ENCODE peak calls at places on chromosomes 3 and 15, in five cellular contexts. One of them, this sample, is unnamed.

GRCh38 chr3:126351771-126352475 is 5.3 kb downstream of the KLF15 start:
- DNase-seq in A549: no peak
- DNase-seq in ovary: peak; percentile 17
- DNase-seq in Peyer's patch: peak; percentile 35
- DNase-seq in GM12878: no peak
- DNase-seq in this sample: no peak

GRCh38 chr15:59797756-59798604 is 108.9 kb upstream of the BNIP2 start:
- DNase-seq in A549: no peak
- DNase-seq in ovary: no peak
- DNase-seq in Peyer's patch: no peak
- DNase-seq in GM12878: peak; percentile 2
- DNase-seq in this sample: no peak

GRCh38 chr3:106522397-106522796 is 653.6 kb upstream of the CBLB start:
- DNase-seq in A549: no peak
- DNase-seq in ovary: no peak
- DNase-seq in Peyer's patch: no peak
- DNase-seq in GM12878: no peak
- DNase-seq in this sample: no peak

GRCh38 chr3:148175215-148175614 is 522.5 kb upstream of the AGTR1 start:
- DNase-seq in A549: no peak
- DNase-seq in ovary: no peak
- DNase-seq in Peyer's patch: no peak
- DNase-seq in GM12878: no peak
- DNase-seq in this sample: no peak

GRCh38 chr3:122984007-122984406 is 43.6 kb downstream of the SEMA5B start:
- DNase-seq in A549: no peak
- DNase-seq in ovary: no peak
- DNase-seq in Peyer's patch: no peak
- DNase-seq in GM12878: no peak
- DNase-seq in this sample: no peak

GRCh38 chr15:49235446-49236207 is 65.6 kb downstream of the GALK2 start:
- DNase-seq in A549: no peak
- DNase-seq in ovary: peak; percentile 65
- DNase-seq in Peyer's patch: no peak
- DNase-seq in GM12878: peak; percentile 56
- DNase-seq in this sample: peak; percentile 71

GRCh38 chr3:8540456-8540855 is 38.8 kb downstream of the LMCD1 start:
- DNase-seq in A549: no peak
- DNase-seq in ovary: no peak
- DNase-seq in Peyer's patch: no peak
- DNase-seq in GM12878: no peak
- DNase-seq in this sample: no peak

GRCh38 chr15:74889390-74889881 is 406 bp upstream of the MPI start:
- DNase-seq in A549: no peak
- DNase-seq in ovary: peak; percentile 55
- DNase-seq in Peyer's patch: peak; percentile 61
- DNase-seq in GM12878: no peak
- DNase-seq in this sample: no peak

GRCh38 chr15:59539799-59540198 is 71.8 kb upstream of the GCNT3 start:
- DNase-seq in A549: no peak
- DNase-seq in ovary: no peak
- DNase-seq in Peyer's patch: no peak
- DNase-seq in GM12878: no peak
- DNase-seq in this sample: peak; percentile 7

GRCh38 chr15:89383635-89384604 is 49.3 kb upstream of the POLG start:
- DNase-seq in A549: no peak
- DNase-seq in ovary: peak; percentile 51
- DNase-seq in Peyer's patch: no peak
- DNase-seq in GM12878: no peak
- DNase-seq in this sample: peak; percentile 33

GRCh38 chr3:54139630-54140029 is 17.3 kb downstream of the CACNA2D3 start:
- DNase-seq in A549: no peak
- DNase-seq in ovary: no peak
- DNase-seq in Peyer's patch: no peak
- DNase-seq in GM12878: no peak
- DNase-seq in this sample: no peak

GRCh38 chr3:126266291-126266840 is 86.0 kb upstream of the ALDH1L1 start:
- DNase-seq in A549: no peak
- DNase-seq in ovary: peak; percentile 79
- DNase-seq in Peyer's patch: no peak
- DNase-seq in GM12878: no peak
- DNase-seq in this sample: no peak

GRCh38 chr3:14486460-14486859 is 53.7 kb downstream of the GRIP2 start:
- DNase-seq in A549: no peak
- DNase-seq in ovary: no peak
- DNase-seq in Peyer's patch: peak; percentile 22
- DNase-seq in GM12878: no peak
- DNase-seq in this sample: no peak

GRCh38 chr15:74414603-74415338 is 19.0 kb downstream of the SEMA7A start:
- DNase-seq in A549: no peak
- DNase-seq in ovary: no peak
- DNase-seq in Peyer's patch: no peak
- DNase-seq in GM12878: no peak
- DNase-seq in this sample: no peak

GRCh38 chr15:101320501-101321052 is 25.5 kb upstream of the SNRPA1 start:
- DNase-seq in A549: no peak
- DNase-seq in ovary: no peak
- DNase-seq in Peyer's patch: no peak
- DNase-seq in GM12878: no peak
- DNase-seq in this sample: peak; percentile 51

GRCh38 chr3:97389883-97390282 is 374.7 kb upstream of the ARL6 start:
- DNase-seq in A549: no peak
- DNase-seq in ovary: no peak
- DNase-seq in Peyer's patch: no peak
- DNase-seq in GM12878: no peak
- DNase-seq in this sample: no peak

GRCh38 chr3:29152379-29152778 is 128.5 kb upstream of the RBMS3 start:
- DNase-seq in A549: no peak
- DNase-seq in ovary: no peak
- DNase-seq in Peyer's patch: no peak
- DNase-seq in GM12878: no peak
- DNase-seq in this sample: no peak

GRCh38 chr3:188061133-188061532 is 92.8 kb upstream of the LPP start:
- DNase-seq in A549: peak; percentile 8
- DNase-seq in ovary: no peak
- DNase-seq in Peyer's patch: no peak
- DNase-seq in GM12878: no peak
- DNase-seq in this sample: no peak

GRCh38 chr15:51135276-51135675 is 40.6 kb upstream of the TNFAIP8L3 start:
- DNase-seq in A549: no peak
- DNase-seq in ovary: no peak
- DNase-seq in Peyer's patch: no peak
- DNase-seq in GM12878: no peak
- DNase-seq in this sample: no peak

GRCh38 chr3:47405820-47406761 is 25.3 kb downstream of the PTPN23 start:
- DNase-seq in A549: no peak
- DNase-seq in ovary: no peak
- DNase-seq in Peyer's patch: no peak
- DNase-seq in GM12878: no peak
- DNase-seq in this sample: peak; percentile 74

GRCh38 chr3:44065741-44066140 is 175.9 kb upstream of the TOPAZ1 start:
- DNase-seq in A549: no peak
- DNase-seq in ovary: no peak
- DNase-seq in Peyer's patch: no peak
- DNase-seq in GM12878: no peak
- DNase-seq in this sample: no peak

GRCh38 chr3:178120367-178120766 is 415.9 kb upstream of the KCNMB2 start:
- DNase-seq in A549: no peak
- DNase-seq in ovary: no peak
- DNase-seq in Peyer's patch: no peak
- DNase-seq in GM12878: no peak
- DNase-seq in this sample: no peak

GRCh38 chr3:11136871-11137626 is 17.2 kb upstream of the HRH1 start:
- DNase-seq in A549: peak; percentile 100
- DNase-seq in ovary: peak; percentile 47
- DNase-seq in Peyer's patch: no peak
- DNase-seq in GM12878: no peak
- DNase-seq in this sample: no peak

GRCh38 chr3:101521251-101521701 is 8.3 kb upstream of the SENP7 start:
- DNase-seq in A549: no peak
- DNase-seq in ovary: no peak
- DNase-seq in Peyer's patch: no peak
- DNase-seq in GM12878: no peak
- DNase-seq in this sample: no peak

GRCh38 chr3:118550556-118550955 is 484.1 kb downstream of the IGSF11 start:
- DNase-seq in A549: no peak
- DNase-seq in ovary: no peak
- DNase-seq in Peyer's patch: no peak
- DNase-seq in GM12878: no peak
- DNase-seq in this sample: no peak

DNA sequence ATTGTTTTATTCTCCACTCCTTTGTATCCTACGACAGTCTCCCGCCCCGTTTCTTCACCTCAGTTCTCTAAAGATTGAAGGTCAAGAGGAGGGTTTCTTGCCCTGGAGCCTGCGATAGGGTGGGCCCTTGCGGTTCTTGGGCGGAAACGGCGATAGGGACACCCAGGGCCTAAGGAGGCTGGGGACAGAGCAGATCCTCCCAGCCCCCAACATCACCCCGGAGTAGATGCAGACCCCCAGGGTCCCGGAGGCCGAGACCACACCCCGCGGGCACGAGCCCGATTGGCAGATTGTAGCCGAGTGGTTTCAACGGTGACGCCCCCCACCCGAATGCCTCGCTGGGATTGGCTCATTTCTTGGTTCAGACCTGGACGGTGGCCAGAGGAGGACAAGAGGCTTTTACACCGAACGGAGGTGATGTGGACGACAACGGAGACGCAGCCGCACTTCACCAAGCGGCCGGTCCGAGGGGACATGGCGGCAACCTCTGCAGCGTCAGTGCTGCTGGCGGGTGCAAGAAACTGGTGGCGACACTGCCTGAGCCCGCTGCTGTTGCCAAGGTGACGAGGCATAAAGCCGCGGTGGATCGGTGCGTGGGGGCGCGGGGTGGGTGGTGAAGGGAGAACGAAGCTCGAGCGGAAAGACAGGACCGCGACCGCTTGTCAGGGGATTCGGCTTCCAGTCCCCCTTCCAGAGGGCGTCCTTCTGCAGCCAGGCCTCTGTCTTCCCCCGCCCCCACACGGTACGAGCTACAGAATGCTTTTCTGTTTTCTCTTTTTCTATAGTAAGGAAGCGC is 19.0 kb upstream of the MCF2L2 start:
- DNase-seq in A549: peak; percentile 80
- DNase-seq in ovary: peak; percentile 73
- DNase-seq in Peyer's patch: peak; percentile 83
- DNase-seq in GM12878: peak; percentile 43
- DNase-seq in this sample: peak; percentile 89
- TF ChIP-seq POLR2A in A549: peak; percentile 85
- TF ChIP-seq POLR2A in ovary: no peak
- TF ChIP-seq POLR2A in Peyer's patch: peak; percentile 51
- TF ChIP-seq POLR2A in GM12878: peak; percentile 92
- TF ChIP-seq POLR2A in this sample: peak; percentile 64

DNA sequence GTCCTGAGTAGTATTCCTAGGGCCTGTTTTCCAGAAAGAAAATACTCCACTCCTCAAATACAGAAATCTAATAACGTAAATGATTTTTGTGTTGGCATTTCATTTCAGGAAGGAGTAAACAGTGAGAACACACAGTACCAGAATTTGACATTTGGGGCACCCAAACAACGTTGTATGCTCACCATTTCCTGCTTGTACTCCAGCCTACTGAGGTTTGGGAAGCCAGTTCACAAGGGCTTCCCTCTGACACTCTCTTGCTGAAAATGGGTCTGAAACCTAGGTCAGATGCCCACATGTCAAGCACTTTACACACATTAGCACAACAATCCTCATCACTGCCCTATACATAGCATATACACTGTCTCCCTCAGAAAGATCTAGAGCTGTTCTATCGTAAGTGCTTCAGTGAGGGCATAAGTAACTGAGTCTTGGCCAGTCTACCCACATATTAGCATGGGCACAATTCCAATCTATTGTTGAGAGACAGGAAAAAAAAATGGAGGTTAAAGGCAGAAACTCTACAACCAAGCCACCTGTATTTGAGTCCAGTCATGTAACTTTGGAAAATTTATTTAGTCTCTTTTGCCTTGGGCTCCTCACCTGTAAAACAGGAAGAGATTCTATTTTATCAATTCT is 43.5 kb upstream of the RSL24D1 start:
- DNase-seq in A549: no peak
- DNase-seq in ovary: no peak
- DNase-seq in Peyer's patch: no peak
- DNase-seq in GM12878: no peak
- DNase-seq in this sample: no peak
- TF ChIP-seq POLR2A in A549: no peak
- TF ChIP-seq POLR2A in ovary: no peak
- TF ChIP-seq POLR2A in Peyer's patch: no peak
- TF ChIP-seq POLR2A in GM12878: no peak
- TF ChIP-seq POLR2A in this sample: no peak

GRCh38 chr15:81091889-81092558 is 42.0 kb upstream of the CFAP161 start:
- DNase-seq in A549: no peak
- DNase-seq in ovary: peak; percentile 22
- DNase-seq in Peyer's patch: no peak
- DNase-seq in GM12878: no peak
- DNase-seq in this sample: no peak
- TF ChIP-seq POLR2A in A549: no peak
- TF ChIP-seq POLR2A in ovary: no peak
- TF ChIP-seq POLR2A in Peyer's patch: no peak
- TF ChIP-seq POLR2A in GM12878: no peak
- TF ChIP-seq POLR2A in this sample: no peak

DNA sequence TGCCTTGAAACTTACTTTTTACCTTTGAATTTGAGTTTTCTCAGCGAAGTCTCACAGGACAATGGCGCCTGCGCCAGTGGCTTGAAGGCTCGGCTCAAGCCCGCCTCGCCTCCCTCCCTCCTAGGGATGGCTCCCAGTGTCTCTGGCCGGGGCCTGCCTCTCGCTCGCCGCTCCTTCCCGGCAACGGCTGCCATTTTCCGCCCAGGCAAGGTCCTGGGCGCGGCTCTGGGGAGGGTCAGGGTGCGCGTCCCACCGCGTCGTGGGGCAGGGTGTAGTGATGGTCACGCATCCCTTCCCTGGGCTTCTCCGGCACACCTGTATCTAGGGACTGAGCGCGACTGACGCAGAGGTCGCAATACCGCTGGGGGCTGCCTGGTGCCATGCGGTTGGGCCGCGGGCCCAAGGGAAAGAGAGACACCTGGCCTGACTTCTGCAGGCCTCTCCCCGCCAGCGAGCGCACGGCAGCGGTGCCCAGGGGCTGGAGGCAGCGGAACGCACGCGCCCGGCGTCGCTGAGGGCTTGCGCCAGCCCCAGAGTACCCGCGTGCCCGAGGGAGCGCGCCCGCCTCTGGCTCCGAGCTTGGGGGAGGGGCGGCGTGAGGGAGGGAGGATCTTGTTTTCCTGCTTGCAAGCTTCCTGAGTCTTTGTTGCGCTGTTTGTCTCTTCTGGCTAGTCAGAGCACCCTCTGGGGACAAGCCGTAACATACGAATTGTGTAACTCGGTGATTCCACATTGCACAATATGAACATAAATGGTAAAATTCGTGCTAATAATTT is 20.7 kb upstream of the FEM1B start:
- DNase-seq in A549: peak; percentile 64
- DNase-seq in ovary: peak; percentile 90
- DNase-seq in Peyer's patch: peak; percentile 91
- DNase-seq in GM12878: no peak
- DNase-seq in this sample: peak; percentile 65
- TF ChIP-seq POLR2A in A549: peak; percentile 21
- TF ChIP-seq POLR2A in ovary: peak; percentile 93
- TF ChIP-seq POLR2A in Peyer's patch: peak; percentile 50
- TF ChIP-seq POLR2A in GM12878: no peak
- TF ChIP-seq POLR2A in this sample: peak; percentile 57